ENCODE peak calls at places on chromosomes 16 and 17, in four cellular contexts. O is HepG2, W is A549, M is GM12878. Z is an unnamed sample.

GRCh38 chr17:17682293-17682736 is 1.1 kb downstream of the RAI1 start:
- DNase-seq in O (no peak), W (peak), M (no peak), Z (peak)

GRCh38 chr17:34151081-34151480 is 104.0 kb upstream of the CCL2 start:
- DNase-seq in O (no peak), W (no peak), M (no peak), Z (no peak)

GRCh38 chr17:47239663-47240374 is 13.8 kb upstream of the ITGB3 start:
- DNase-seq in O (no peak), W (peak), M (peak), Z (peak)

GRCh38 chr16:54928016-54928356 is 2.7 kb upstream of the IRX5 start:
- DNase-seq in O (no peak), W (no peak), M (no peak), Z (peak)

GRCh38 chr17:5410594-5411272 is 8.7 kb downstream of the NUP88 start:
- DNase-seq in O (no peak), W (no peak), M (no peak), Z (no peak)

GRCh38 chr17:5595831-5596230 is 11.5 kb upstream of the NLRP1 start:
- DNase-seq in O (no peak), W (no peak), M (no peak), Z (no peak)

GRCh38 chr16:86651823-86652222 is 73.5 kb downstream of the FOXL1 start:
- DNase-seq in O (no peak), W (no peak), M (no peak), Z (no peak)

GRCh38 chr17:29195465-29196081 is 15.4 kb upstream of the MYO18A start:
- DNase-seq in O (no peak), W (no peak), M (no peak), Z (no peak)

GRCh38 chr17:73307130-73307529 is 4.7 kb downstream of the CDC42EP4 start:
- DNase-seq in O (no peak), W (no peak), M (no peak), Z (no peak)

GRCh38 chr16:84735846-84736586 is 36.2 kb downstream of the USP10 start:
- DNase-seq in O (peak), W (no peak), M (no peak), Z (no peak)
- TF ChIP-seq CHD2 in O (no peak), W (no peak), M (no peak), Z (no peak)

GRCh38 chr16:65543781-65544740 is 422.2 kb upstream of the CDH11 start:
- DNase-seq in O (no peak), W (no peak), M (no peak), Z (no peak)

GRCh38 chr16:65547799-65548446 is 426.1 kb upstream of the CDH11 start:
- DNase-seq in O (no peak), W (no peak), M (no peak), Z (no peak)

GRCh38 chr16:65548470-65548869 is 426.6 kb upstream of the CDH11 start:
- DNase-seq in O (no peak), W (no peak), M (no peak), Z (no peak)

GRCh38 chr16:65540913-65541312 is 419.1 kb upstream of the CDH11 start:
- DNase-seq in O (no peak), W (no peak), M (no peak), Z (no peak)

DNA sequence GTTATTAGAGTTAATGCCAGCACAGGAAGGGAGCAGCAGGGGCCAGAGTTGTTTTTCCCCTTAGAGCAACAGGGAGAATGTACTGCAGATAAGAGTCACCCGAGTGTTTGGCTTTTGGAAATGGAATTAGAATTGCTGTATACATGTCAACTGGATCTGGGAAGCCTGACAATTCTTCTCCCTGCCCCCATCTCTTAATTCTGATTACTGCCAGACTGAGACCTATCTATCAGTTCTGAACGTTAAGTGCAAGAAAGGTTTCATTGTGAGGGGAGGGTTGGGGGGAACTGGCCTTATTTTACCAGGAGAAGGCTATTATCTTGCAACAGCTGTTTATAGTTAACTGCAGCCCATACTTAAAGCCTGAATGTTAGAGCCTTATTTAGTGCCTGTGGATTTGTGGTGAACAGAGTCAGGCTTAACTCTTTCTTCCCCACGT is 424.5 kb upstream of the CDH11 start:
- DNase-seq in O (no peak), W (no peak), M (no peak), Z (no peak)
- TF ChIP-seq MYC in O (no peak), W (no peak), M (no peak), Z (no peak)

DNA sequence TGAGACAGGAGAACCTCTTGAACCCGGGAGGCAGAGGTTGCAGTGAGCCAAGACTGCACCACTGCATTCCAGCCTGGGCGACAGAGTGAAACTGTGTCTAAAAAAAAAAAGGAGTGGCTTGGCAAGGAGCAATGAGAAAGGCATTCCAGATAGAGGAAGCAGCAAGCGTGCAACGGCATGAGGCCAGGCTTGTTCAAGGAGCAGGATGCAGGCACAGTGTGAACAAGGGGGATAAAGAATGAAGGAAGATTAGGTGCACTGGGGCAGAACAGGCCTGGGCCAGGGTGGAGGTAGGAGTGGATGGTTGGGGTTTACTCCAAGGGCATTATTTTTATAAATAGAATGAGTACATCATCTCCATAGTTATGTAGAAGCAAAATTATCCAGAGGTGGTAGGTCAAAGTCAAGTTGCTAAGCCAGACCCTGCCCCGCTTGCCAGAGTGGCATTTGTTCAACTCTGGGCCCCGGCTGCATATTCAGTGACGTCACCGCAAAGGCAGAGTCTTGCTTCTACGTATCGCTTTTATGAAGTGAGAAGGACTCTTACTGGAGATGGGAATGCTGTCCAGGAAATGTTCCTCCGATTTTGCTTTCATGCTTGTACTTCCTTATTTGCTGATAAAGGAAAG is 100.2 kb downstream of the KATNIP start:
- DNase-seq in O (no peak), W (no peak), M (no peak), Z (no peak)
- TF ChIP-seq CHD2 in O (no peak), W (no peak), M (no peak), Z (no peak)

DNA sequence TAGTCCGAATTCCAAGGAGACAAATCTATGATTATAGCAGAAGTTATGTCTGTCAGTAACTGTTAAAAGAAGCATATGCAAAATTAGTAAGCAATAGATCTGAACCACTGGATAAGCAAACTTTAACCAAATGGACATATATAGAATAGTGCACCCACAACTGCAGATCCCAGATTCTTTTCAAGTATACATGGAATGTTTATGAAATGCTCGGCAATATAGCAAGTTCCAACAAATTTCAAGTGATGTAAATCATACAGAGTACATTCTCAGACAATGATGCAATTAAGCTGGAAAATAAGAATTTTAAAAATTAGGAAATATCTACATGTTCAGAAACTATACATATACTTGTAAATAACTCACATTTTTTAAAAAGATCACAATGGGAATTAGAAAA is 8.4 kb upstream of the HELZ start:
- DNase-seq in O (no peak), W (no peak), M (no peak), Z (no peak)
- TF ChIP-seq MYC in O (no peak), W (no peak), M (no peak), Z (no peak)

Z was measured in K562.